ENCODE peak calls at places on chromosomes 5 and 9, in five cellular contexts. One of them, this sample, is unnamed.

GRCh38 chr9:123438321-123438720 is 82.3 kb downstream of the CRB2 start:
- DNase-seq in A549: no peak
- DNase-seq in K562: no peak
- DNase-seq in SK-N-SH: no peak
- DNase-seq in GM12878: no peak
- DNase-seq in this sample: peak

GRCh38 chr9:17837931-17838330 is 259.1 kb downstream of the SH3GL2 start:
- DNase-seq in A549: no peak
- DNase-seq in K562: no peak
- DNase-seq in SK-N-SH: no peak
- DNase-seq in GM12878: no peak
- DNase-seq in this sample: no peak

GRCh38 chr5:51977014-51977413 is 593.8 kb downstream of the ISL1 start:
- DNase-seq in A549: no peak
- DNase-seq in K562: no peak
- DNase-seq in SK-N-SH: no peak
- DNase-seq in GM12878: no peak
- DNase-seq in this sample: no peak

GRCh38 chr9:93136011-93136440 is 2.0 kb upstream of the NINJ1 start:
- DNase-seq in A549: no peak
- DNase-seq in K562: no peak
- DNase-seq in SK-N-SH: no peak
- DNase-seq in GM12878: no peak
- DNase-seq in this sample: peak

GRCh38 chr5:158812381-158812780 is 287.3 kb downstream of the EBF1 start:
- DNase-seq in A549: no peak
- DNase-seq in K562: no peak
- DNase-seq in SK-N-SH: no peak
- DNase-seq in GM12878: peak
- DNase-seq in this sample: no peak

GRCh38 chr9:90219548-90220118 is 423.0 kb downstream of the DIRAS2 start:
- DNase-seq in A549: peak
- DNase-seq in K562: peak
- DNase-seq in SK-N-SH: no peak
- DNase-seq in GM12878: no peak
- DNase-seq in this sample: no peak

GRCh38 chr5:107812570-107813141 is 141.9 kb upstream of the EFNA5 start:
- DNase-seq in A549: no peak
- DNase-seq in K562: no peak
- DNase-seq in SK-N-SH: no peak
- DNase-seq in GM12878: peak
- DNase-seq in this sample: peak

GRCh38 chr5:134577022-134577795 is 51.7 kb downstream of the JADE2 start:
- DNase-seq in A549: peak
- DNase-seq in K562: peak
- DNase-seq in SK-N-SH: peak
- DNase-seq in GM12878: no peak
- DNase-seq in this sample: peak

GRCh38 chr5:136781464-136781863 is 416.1 kb upstream of the TRPC7 start:
- DNase-seq in A549: no peak
- DNase-seq in K562: no peak
- DNase-seq in SK-N-SH: no peak
- DNase-seq in GM12878: no peak
- DNase-seq in this sample: peak

GRCh38 chr9:77469515-77470197 is 178.5 kb downstream of the GNA14 start:
- DNase-seq in A549: no peak
- DNase-seq in K562: no peak
- DNase-seq in SK-N-SH: no peak
- DNase-seq in GM12878: no peak
- DNase-seq in this sample: no peak

GRCh38 chr9:16482764-16483163 is 387.7 kb downstream of the BNC2 start:
- DNase-seq in A549: no peak
- DNase-seq in K562: no peak
- DNase-seq in SK-N-SH: no peak
- DNase-seq in GM12878: no peak
- DNase-seq in this sample: peak

GRCh38 chr5:169974121-169974770 is 6.0 kb downstream of the INSYN2B start:
- DNase-seq in A549: no peak
- DNase-seq in K562: no peak
- DNase-seq in SK-N-SH: no peak
- DNase-seq in GM12878: no peak
- DNase-seq in this sample: peak

GRCh38 chr5:95856501-95856981 is 34.0 kb upstream of the GLRX start:
- DNase-seq in A549: no peak
- DNase-seq in K562: no peak
- DNase-seq in SK-N-SH: no peak
- DNase-seq in GM12878: no peak
- DNase-seq in this sample: no peak

GRCh38 chr9:19550009-19550408 is 141.2 kb downstream of the ACER2 start:
- DNase-seq in A549: no peak
- DNase-seq in K562: no peak
- DNase-seq in SK-N-SH: no peak
- DNase-seq in GM12878: no peak
- DNase-seq in this sample: no peak

GRCh38 chr9:81146684-81147337 is 542.5 kb downstream of the TLE1 start:
- DNase-seq in A549: peak
- DNase-seq in K562: no peak
- DNase-seq in SK-N-SH: no peak
- DNase-seq in GM12878: no peak
- DNase-seq in this sample: peak

GRCh38 chr9:69179037-69179436 is 5.0 kb downstream of the TJP2 start:
- DNase-seq in A549: no peak
- DNase-seq in K562: no peak
- DNase-seq in SK-N-SH: no peak
- DNase-seq in GM12878: no peak
- DNase-seq in this sample: no peak

GRCh38 chr9:115133649-115134048 is 15.7 kb upstream of the TNC start:
- DNase-seq in A549: no peak
- DNase-seq in K562: no peak
- DNase-seq in SK-N-SH: no peak
- DNase-seq in GM12878: no peak
- DNase-seq in this sample: peak

GRCh38 chr9:27391495-27391894 is 94.5 kb upstream of the EQTN start:
- DNase-seq in A549: no peak
- DNase-seq in K562: no peak
- DNase-seq in SK-N-SH: no peak
- DNase-seq in GM12878: no peak
- DNase-seq in this sample: no peak

GRCh38 chr9:136686794-136687711 is at the start of gene AGPAT2:
- DNase-seq in A549: peak
- DNase-seq in K562: peak
- DNase-seq in SK-N-SH: peak
- DNase-seq in GM12878: no peak
- DNase-seq in this sample: peak

GRCh38 chr5:169142264-169142970 is 158.5 kb downstream of the SLIT3 start:
- DNase-seq in A549: no peak
- DNase-seq in K562: no peak
- DNase-seq in SK-N-SH: peak
- DNase-seq in GM12878: no peak
- DNase-seq in this sample: no peak

GRCh38 chr9:87405677-87406544 is 91.8 kb upstream of the DAPK1 start:
- DNase-seq in A549: no peak
- DNase-seq in K562: no peak
- DNase-seq in SK-N-SH: no peak
- DNase-seq in GM12878: no peak
- DNase-seq in this sample: no peak

GRCh38 chr5:44646016-44646415 is 162.7 kb upstream of the MRPS30 start:
- DNase-seq in A549: no peak
- DNase-seq in K562: no peak
- DNase-seq in SK-N-SH: no peak
- DNase-seq in GM12878: no peak
- DNase-seq in this sample: no peak

GRCh38 chr5:10724799-10725507 is 36.1 kb downstream of the DAP start:
- DNase-seq in A549: peak
- DNase-seq in K562: peak
- DNase-seq in SK-N-SH: peak
- DNase-seq in GM12878: no peak
- DNase-seq in this sample: peak

GRCh38 chr5:154445422-154446182 is at the start of gene SAP30L:
- DNase-seq in A549: peak
- DNase-seq in K562: peak
- DNase-seq in SK-N-SH: peak
- DNase-seq in GM12878: peak
- DNase-seq in this sample: peak

GRCh38 chr5:125200842-125201373 is 454.5 kb upstream of the ZNF608 start:
- DNase-seq in A549: no peak
- DNase-seq in K562: no peak
- DNase-seq in SK-N-SH: no peak
- DNase-seq in GM12878: no peak
- DNase-seq in this sample: no peak

GRCh38 chr9:134065720-134066419 is 2.0 kb downstream of the BRD3 start:
- DNase-seq in A549: peak
- DNase-seq in K562: peak
- DNase-seq in SK-N-SH: peak
- DNase-seq in GM12878: peak
- DNase-seq in this sample: peak

DNA sequence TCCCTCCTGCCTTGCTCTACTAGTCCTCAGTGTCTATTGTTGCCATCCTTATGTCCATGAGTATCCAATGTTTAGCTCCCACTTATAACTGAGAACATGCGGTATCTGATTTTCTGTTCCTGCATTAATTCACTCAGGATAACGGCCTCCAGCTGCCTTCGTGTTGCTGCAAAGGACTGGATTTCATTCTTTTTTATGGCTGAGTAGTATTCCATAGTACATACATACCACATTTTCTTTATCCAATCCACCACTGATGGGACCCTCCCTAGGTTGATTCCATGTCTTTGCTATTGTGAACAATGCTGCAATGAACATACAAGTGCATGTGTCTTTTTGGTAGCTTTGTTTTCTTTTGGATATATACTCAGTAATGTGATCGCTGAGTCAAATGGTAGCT is 50.4 kb downstream of the FNIP1 start:
- DNase-seq in A549: no peak
- DNase-seq in K562: no peak
- DNase-seq in SK-N-SH: no peak
- DNase-seq in GM12878: no peak
- DNase-seq in this sample: no peak
- TF ChIP-seq RCOR1 in A549: no peak
- TF ChIP-seq RCOR1 in K562: no peak
- TF ChIP-seq RCOR1 in SK-N-SH: no peak
- TF ChIP-seq RCOR1 in GM12878: no peak
- TF ChIP-seq RCOR1 in this sample: no peak

DNA sequence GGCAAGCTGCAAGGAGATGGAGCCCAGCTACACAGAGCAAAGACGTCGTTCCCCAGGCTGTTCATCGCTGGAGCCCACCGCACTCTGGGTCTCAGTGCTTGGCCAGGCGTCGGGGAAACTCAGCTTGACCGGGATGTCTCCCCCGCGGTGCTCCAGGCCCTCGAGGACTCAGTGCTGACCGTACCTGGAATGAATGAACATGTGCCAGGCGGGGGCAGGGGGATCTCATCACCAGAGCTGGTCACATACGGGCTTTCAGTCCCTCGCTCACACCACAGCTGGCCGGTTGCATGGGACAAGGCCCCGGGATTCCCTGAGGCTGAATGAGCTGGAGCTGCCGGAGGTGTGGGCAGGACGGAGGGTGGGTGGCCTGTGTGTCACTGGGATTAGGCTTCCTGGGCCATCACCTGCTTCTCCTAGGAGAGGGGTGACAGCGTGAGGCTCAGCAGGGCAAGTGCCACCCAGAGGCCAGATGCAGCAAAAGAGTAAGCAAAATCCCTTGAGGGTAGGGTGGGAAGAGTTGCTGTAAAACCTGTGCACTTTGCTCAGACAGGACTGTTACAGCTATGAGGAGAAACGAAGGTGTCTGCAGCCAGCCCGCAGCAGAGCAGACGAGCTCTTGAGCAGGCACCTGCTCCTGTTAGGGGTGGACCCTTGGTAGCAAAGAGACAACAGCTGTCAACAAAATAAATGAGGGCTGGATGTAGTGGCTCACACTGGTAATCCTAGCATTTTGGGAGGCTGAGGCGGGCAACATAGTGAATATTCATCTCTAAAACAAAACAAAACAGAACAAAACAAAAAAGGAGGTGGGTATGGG is 70.7 kb upstream of the RAPGEF1 start:
- DNase-seq in A549: peak
- DNase-seq in K562: no peak
- DNase-seq in SK-N-SH: no peak
- DNase-seq in GM12878: no peak
- DNase-seq in this sample: no peak
- TF ChIP-seq USF2 in A549: no peak
- TF ChIP-seq USF2 in K562: no peak
- TF ChIP-seq USF2 in SK-N-SH: no peak
- TF ChIP-seq USF2 in GM12878: no peak
- TF ChIP-seq USF2 in this sample: no peak

DNA sequence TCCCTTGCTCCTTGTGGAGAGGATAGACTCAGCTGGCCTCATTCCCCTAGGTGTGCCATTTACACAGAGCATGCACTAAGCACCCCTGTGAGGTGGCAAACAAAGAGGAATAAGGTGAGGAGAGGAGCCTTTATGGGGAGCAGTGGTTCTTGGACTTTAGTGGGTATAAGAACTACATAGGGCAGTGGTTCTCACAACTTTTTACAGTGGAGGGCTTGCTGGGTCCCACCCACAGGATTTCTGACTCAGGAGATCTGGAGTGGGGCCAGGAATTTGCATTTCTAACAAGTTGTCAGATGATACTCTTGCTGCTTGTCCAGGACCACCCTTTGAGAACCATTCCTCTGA is 42.0 kb downstream of the CSF1R start:
- DNase-seq in A549: no peak
- DNase-seq in K562: no peak
- DNase-seq in SK-N-SH: no peak
- DNase-seq in GM12878: no peak
- DNase-seq in this sample: peak
- TF ChIP-seq RCOR1 in A549: no peak
- TF ChIP-seq RCOR1 in K562: no peak
- TF ChIP-seq RCOR1 in SK-N-SH: no peak
- TF ChIP-seq RCOR1 in GM12878: no peak
- TF ChIP-seq RCOR1 in this sample: no peak

GRCh38 chr5:171600736-171601265 is 181.4 kb downstream of the FGF18 start:
- DNase-seq in A549: no peak
- DNase-seq in K562: no peak
- DNase-seq in SK-N-SH: no peak
- DNase-seq in GM12878: no peak
- DNase-seq in this sample: peak

GRCh38 chr5:171601266-171601881 is 181.9 kb downstream of the FGF18 start:
- DNase-seq in A549: no peak
- DNase-seq in K562: no peak
- DNase-seq in SK-N-SH: no peak
- DNase-seq in GM12878: no peak
- DNase-seq in this sample: no peak

GRCh38 chr5:171598279-171599152 is 179.1 kb downstream of the FGF18 start:
- DNase-seq in A549: no peak
- DNase-seq in K562: no peak
- DNase-seq in SK-N-SH: no peak
- DNase-seq in GM12878: no peak
- DNase-seq in this sample: no peak

GRCh38 chr5:171599957-171600612 is 180.6 kb downstream of the FGF18 start:
- DNase-seq in A549: no peak
- DNase-seq in K562: no peak
- DNase-seq in SK-N-SH: no peak
- DNase-seq in GM12878: no peak
- DNase-seq in this sample: no peak

DNA sequence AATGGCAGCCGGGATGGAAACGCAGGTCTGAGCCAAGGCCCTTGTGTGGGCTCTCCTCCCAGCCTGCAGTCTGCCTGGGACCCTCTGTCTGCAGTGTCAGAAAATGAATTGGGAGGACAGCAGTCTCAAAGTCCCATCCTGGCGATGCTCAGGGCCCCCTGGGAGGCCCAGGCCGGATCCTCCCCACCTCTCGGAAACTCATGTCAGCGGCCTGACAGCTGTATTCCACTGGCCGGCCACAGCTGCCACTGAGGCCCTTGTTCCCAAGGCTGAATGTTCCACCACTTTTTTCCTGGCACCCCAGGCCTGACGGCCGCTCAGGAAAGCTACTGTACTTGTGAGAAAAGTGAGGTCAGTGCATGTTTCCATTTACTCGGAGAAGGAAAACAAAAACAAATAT is 179.9 kb downstream of the FGF18 start:
- DNase-seq in A549: no peak
- DNase-seq in K562: no peak
- DNase-seq in SK-N-SH: no peak
- DNase-seq in GM12878: no peak
- DNase-seq in this sample: no peak
- TF ChIP-seq USF2 in A549: no peak
- TF ChIP-seq USF2 in K562: no peak
- TF ChIP-seq USF2 in SK-N-SH: no peak
- TF ChIP-seq USF2 in GM12878: no peak
- TF ChIP-seq USF2 in this sample: no peak